ENCODE peak calls at places on chromosomes 2 and 18, in four cellular contexts. S, C, U and M are unnamed samples.

GRCh38 chr2:25894135-25894830 is 16.0 kb upstream of the ASXL2 start:
- DNase-seq in C (no peak), U (no peak), S (no peak), M (no peak)

GRCh38 chr2:106095478-106096392 is 98.4 kb downstream of the UXS1 start:
- DNase-seq in C (no peak), S (peak), U (no peak), M (no peak)

GRCh38 chr2:12493031-12493513 is 223.7 kb upstream of the TRIB2 start:
- DNase-seq in U (no peak), C (no peak), S (peak), M (no peak)

GRCh38 chr18:33826151-33826550 is 248.1 kb downstream of the ASXL3 start:
- DNase-seq in S (no peak), C (no peak), U (no peak), M (no peak)

GRCh38 chr2:149766339-149766738 is 178.8 kb upstream of the MMADHC start:
- DNase-seq in C (no peak), U (no peak), S (no peak), M (no peak)

GRCh38 chr2:71113843-71114242 is 16.2 kb downstream of the MCEE start:
- DNase-seq in S (no peak), U (no peak), C (no peak), M (no peak)

GRCh38 chr2:205119141-205119540 is 563.2 kb upstream of the NRP2 start:
- DNase-seq in S (no peak), C (no peak), U (no peak), M (no peak)

GRCh38 chr18:49274188-49274714 is 186.2 kb downstream of the DYM start:
- DNase-seq in U (no peak), S (no peak), C (no peak), M (no peak)

GRCh38 chr18:45526120-45526841 is 89.0 kb upstream of the SLC14A2 start:
- DNase-seq in U (no peak), C (no peak), S (no peak), M (no peak)

GRCh38 chr2:217835931-217836881 is 166.6 kb downstream of the TNS1 start:
- DNase-seq in S (no peak), C (no peak), U (no peak), M (no peak)

GRCh38 chr2:183162362-183162761 is 38.1 kb downstream of the NUP35 start:
- DNase-seq in C (no peak), U (no peak), S (no peak), M (no peak)

GRCh38 chr2:157328133-157328532 is 2.5 kb upstream of the ERMN start:
- DNase-seq in C (no peak), U (no peak), S (no peak), M (no peak)

GRCh38 chr18:6031442-6031841 is 136.1 kb upstream of the TMEM200C start:
- DNase-seq in C (no peak), S (no peak), U (no peak), M (no peak)

GRCh38 chr18:74244554-74244953 is 47.2 kb downstream of the CYB5A start:
- DNase-seq in S (no peak), C (no peak), U (no peak), M (no peak)

GRCh38 chr2:240920783-240921231 is 14.7 kb downstream of the CROCC2 start:
- DNase-seq in C (no peak), S (peak), U (no peak), M (no peak)

GRCh38 chr18:42053188-42053781 is 98.3 kb downstream of the PIK3C3 start:
- DNase-seq in U (peak), C (peak), S (peak), M (peak)

GRCh38 chr2:28821295-28821958 is 10.8 kb downstream of the SPDYA start:
- DNase-seq in S (peak), U (no peak), C (peak), M (peak)

GRCh38 chr2:159811232-159811631 is 13.2 kb upstream of the CD302 start:
- DNase-seq in S (no peak), C (no peak), U (no peak), M (no peak)